ENCODE peak calls at places on chromosomes 12 and 14, in ten cellular contexts. H is kidney tubule cell; V is NCI-H1092; W is cardiac fibroblast; J is NCI-H1436 treated with DMSO at 0.1 percent for 48 hours; G is HCT116; B is effector memory CD4-positive, alpha-beta T cell; S is left cardiac atrium; I is brain microvascular endothelial cell; T is EL. M is an unnamed sample.

GRCh38 chr12:4824415-4824814 is 85.3 kb upstream of the KCNA1 start:
- DNase-seq in V (no peak), S (no peak), J (no peak), H (peak), G (no peak), W (peak), T (peak), B (no peak), I (peak), M (peak)

GRCh38 chr12:31923063-31923412 is 36.2 kb upstream of the RESF1 start:
- DNase-seq in G (peak), J (no peak), S (no peak), W (no peak), I (peak), H (no peak), B (no peak), V (no peak), T (no peak), M (no peak)

GRCh38 chr12:100824476-100824875 is 29.9 kb downstream of the ANO4 start:
- DNase-seq in V (no peak), I (no peak), W (no peak), J (no peak), G (no peak), H (no peak), S (no peak), B (no peak), T (no peak), M (no peak)

GRCh38 chr14:61479746-61480502 is 158.5 kb downstream of the PRKCH start:
- DNase-seq in S (no peak), H (peak), J (no peak), I (no peak), B (no peak), T (peak), V (no peak), G (no peak), W (peak), M (no peak)

GRCh38 chr14:58607571-58608317 is 30.0 kb upstream of the DACT1 start:
- DNase-seq in B (no peak), V (no peak), H (peak), I (peak), W (peak), G (no peak), T (peak), J (no peak), S (no peak), M (no peak)

GRCh38 chr12:10632226-10632625 is 18.8 kb upstream of the MAGOHB start:
- DNase-seq in H (no peak), B (no peak), J (no peak), W (peak), I (no peak), V (no peak), G (no peak), S (no peak), T (peak), M (no peak)

GRCh38 chr12:26226629-26227375 is 31.4 kb downstream of the SSPN start:
- DNase-seq in V (no peak), W (peak), J (no peak), B (no peak), H (peak), G (no peak), T (peak), I (no peak), S (peak), M (peak)

GRCh38 chr14:90330203-90331196 is 1.2 kb downstream of the NRDE2 start:
- DNase-seq in J (no peak), W (no peak), B (no peak), G (no peak), T (no peak), H (no peak), S (no peak), V (no peak), I (no peak), M (no peak)

GRCh38 chr12:97754306-97754705 is 291.7 kb downstream of the RMST start:
- DNase-seq in V (no peak), I (no peak), J (no peak), H (no peak), T (no peak), S (no peak), B (no peak), G (no peak), W (no peak), M (no peak)

GRCh38 chr14:61145258-61145902 is 135.8 kb downstream of the TMEM30B start:
- DNase-seq in W (peak), V (no peak), T (peak), J (peak), I (peak), S (no peak), G (no peak), H (peak), B (no peak), M (no peak)

GRCh38 chr12:120820885-120821510 is 83.2 kb downstream of the SPPL3 start:
- DNase-seq in W (no peak), T (no peak), V (no peak), G (no peak), B (no peak), J (no peak), I (no peak), H (no peak), S (no peak), M (no peak)

GRCh38 chr12:120213758-120214157 is 12.8 kb upstream of the RPLP0 start:
- DNase-seq in V (no peak), H (no peak), G (no peak), B (no peak), S (no peak), J (no peak), I (no peak), T (no peak), W (no peak), M (no peak)

GRCh38 chr12:109460538-109460937 is 16.6 kb downstream of the KCTD10 start:
- DNase-seq in G (no peak), T (no peak), B (no peak), V (no peak), J (no peak), W (no peak), S (no peak), H (no peak), I (no peak), M (no peak)

GRCh38 chr12:21330682-21331253 is 3.9 kb downstream of the SLCO1A2 start:
- DNase-seq in J (no peak), T (peak), I (no peak), W (peak), B (no peak), V (no peak), S (no peak), G (peak), H (peak), M (peak)

GRCh38 chr14:91229743-91230200 is 14.7 kb downstream of the GPR68 start:
- DNase-seq in J (no peak), I (peak), S (no peak), H (peak), G (no peak), V (no peak), B (peak), W (peak), T (peak), M (peak)

GRCh38 chr14:32226051-32226450 is 23.0 kb upstream of the RNU6-8 start:
- DNase-seq in B (no peak), V (no peak), W (no peak), H (peak), J (no peak), I (no peak), T (no peak), G (no peak), S (no peak), M (no peak)

GRCh38 chr14:96102071-96102856 is 63.1 kb downstream of the C14orf132 start:
- DNase-seq in J (no peak), T (peak), V (no peak), B (no peak), G (no peak), S (no peak), I (no peak), H (no peak), W (no peak), M (no peak)

GRCh38 chr12:2842948-2843347 is 8.1 kb upstream of the NRIP2 start:
- DNase-seq in J (no peak), W (no peak), B (no peak), G (no peak), T (no peak), V (no peak), I (no peak), H (no peak), S (no peak), M (no peak)

GRCh38 chr12:17976202-17976601 is 113.8 kb downstream of the RERGL start:
- DNase-seq in G (no peak), V (no peak), J (no peak), S (no peak), T (peak), B (no peak), W (peak), H (no peak), I (peak), M (peak)

GRCh38 chr14:99756796-99757195 is 36.4 kb upstream of the EML1 start:
- DNase-seq in H (no peak), S (no peak), I (no peak), V (no peak), G (no peak), T (no peak), B (no peak), W (no peak), J (no peak), M (no peak)

GRCh38 chr12:30754383-30754749 is 385 bp downstream of the CAPRIN2 start:
- DNase-seq in B (no peak), G (no peak), J (no peak), I (peak), S (no peak), V (peak), W (no peak), H (no peak), T (no peak), M (no peak)

GRCh38 chr14:96253140-96253539 is 2.9 kb upstream of the BDKRB1 start:
- DNase-seq in H (peak), T (peak), V (no peak), W (peak), G (no peak), I (peak), J (no peak), B (no peak), S (no peak), M (peak)

GRCh38 chr14:96304956-96305355 is 48.9 kb downstream of the BDKRB1 start:
- DNase-seq in W (no peak), T (no peak), H (peak), S (no peak), B (no peak), V (no peak), G (peak), I (no peak), J (no peak), M (peak)

GRCh38 chr14:29043751-29044150 is 277.2 kb downstream of the FOXG1 start:
- DNase-seq in H (no peak), W (no peak), B (no peak), S (no peak), T (no peak), V (no peak), I (no peak), J (no peak), G (no peak), M (no peak)

GRCh38 chr14:52071675-52072074 is 2.8 kb upstream of the NID2 start:
- DNase-seq in H (no peak), B (no peak), S (no peak), W (peak), G (no peak), I (peak), T (peak), V (no peak), J (no peak), M (no peak)

M was measured in ACHN.